ENCODE peak calls at places on chromosome 17, in seven cellular contexts. S is AG09309, A is thoracic aorta, W is fibroblast of villous mesenchyme, U is epithelial cell of esophagus, O is nephron progenitor cell, X is Calu3. D is an unnamed sample.
A peak's percentile ranks its signal among the peaks of the same experiment; 100 is the strongest.

GRCh38 chr17:74452841-74453661 is 13.4 kb upstream of the CD300A start:
- DNase-seq in S (no peak), A (no peak), W (no peak), U (no peak), O (peak; percentile 44), X (no peak), D (no peak)

GRCh38 chr17:15348030-15348429 is 6.6 kb upstream of the TEKT3 start:
- DNase-seq in S (no peak), A (no peak), W (peak; percentile 76), U (peak; percentile 31), O (no peak), X (no peak), D (no peak)

GRCh38 chr17:74738051-74738996 is 1.3 kb downstream of the RAB37 start:
- DNase-seq in S (no peak), A (no peak), W (no peak), U (no peak), O (no peak), X (no peak), D (peak; percentile 41)

GRCh38 chr17:80220709-80221215 is 535 bp downstream of the SLC26A11 start:
- DNase-seq in S (no peak), A (no peak), W (peak; percentile 15), U (no peak), O (peak; percentile 61), X (no peak), D (no peak)

GRCh38 chr17:80414508-80414802 is 512 bp upstream of the ENDOV start:
- DNase-seq in S (no peak), A (no peak), W (no peak), U (peak; percentile 17), O (no peak), X (peak; percentile 19), D (no peak)

GRCh38 chr17:29085223-29085622 is 42.3 kb downstream of the PIPOX start:
- DNase-seq in S (no peak), A (no peak), W (no peak), U (no peak), O (no peak), X (no peak), D (no peak)

GRCh38 chr17:81037783-81038733 is 3.1 kb downstream of the BAIAP2 start:
- DNase-seq in S (no peak), A (no peak), W (no peak), U (no peak), O (no peak), X (peak; percentile 22), D (no peak)

GRCh38 chr17:11391134-11391533 is 150.1 kb downstream of the SHISA6 start:
- DNase-seq in S (no peak), A (no peak), W (no peak), U (no peak), O (no peak), X (no peak), D (no peak)

GRCh38 chr17:69103557-69104233 is 38.0 kb downstream of the ABCA6 start:
- DNase-seq in S (no peak), A (no peak), W (no peak), U (no peak), O (no peak), X (no peak), D (no peak)

GRCh38 chr17:58411408-58411894 is 5.9 kb downstream of the RNF43 start:
- DNase-seq in S (no peak), A (no peak), W (no peak), U (peak; percentile 81), O (no peak), X (no peak), D (no peak)

GRCh38 chr17:73194514-73195222 is 1.8 kb downstream of the COG1 start:
- DNase-seq in S (peak; percentile 23), A (no peak), W (peak; percentile 53), U (peak; percentile 42), O (no peak), X (no peak), D (no peak)

GRCh38 chr17:57463103-57463885 is 207.0 kb downstream of the MSI2 start:
- DNase-seq in S (no peak), A (no peak), W (peak; percentile 51), U (peak; percentile 66), O (no peak), X (peak; percentile 58), D (peak; percentile 93)

GRCh38 chr17:33686171-33686570 is 393.1 kb upstream of the ASIC2 start:
- DNase-seq in S (no peak), A (no peak), W (no peak), U (no peak), O (peak; percentile 30), X (peak; percentile 26), D (no peak)

GRCh38 chr17:33687831-33688230 is 394.7 kb upstream of the ASIC2 start:
- DNase-seq in S (no peak), A (no peak), W (no peak), U (no peak), O (no peak), X (no peak), D (no peak)

GRCh38 chr17:33688771-33689170 is 395.7 kb upstream of the ASIC2 start:
- DNase-seq in S (no peak), A (no peak), W (no peak), U (no peak), O (no peak), X (no peak), D (no peak)

GRCh38 chr17:33684714-33685113 is 391.6 kb upstream of the ASIC2 start:
- DNase-seq in S (no peak), A (no peak), W (no peak), U (no peak), O (no peak), X (no peak), D (no peak)

DNA sequence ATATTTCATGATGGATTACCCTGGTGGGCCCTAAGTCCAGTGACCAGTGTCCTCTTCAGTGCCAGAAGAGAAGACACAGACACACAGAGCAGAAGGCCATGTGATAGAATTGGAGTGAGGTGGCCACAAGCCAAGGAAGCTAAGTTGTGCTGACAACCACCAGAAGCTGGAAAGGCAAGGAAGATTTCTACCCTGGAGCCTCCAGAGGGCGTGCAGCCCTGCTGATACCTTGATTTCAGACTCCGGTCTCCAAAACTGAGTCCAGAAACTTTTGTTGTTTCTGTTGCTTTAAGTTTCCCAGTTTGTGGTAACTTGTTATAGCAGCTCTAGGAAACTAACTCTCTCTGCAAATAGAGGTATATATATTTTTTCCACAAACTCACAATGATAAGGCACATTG is 396.6 kb upstream of the ASIC2 start:
- DNase-seq in S (no peak), A (no peak), W (no peak), U (no peak), O (no peak), X (no peak), D (no peak)
- TF ChIP-seq CTCF in S (no peak), A (no peak), W (peak; percentile 13), U (no peak), O (no peak), X (no peak), D (peak; percentile 29)

GRCh38 chr17:65102235-65102634 is 34.9 kb upstream of the RGS9 start:
- DNase-seq in S (no peak), A (no peak), W (no peak), U (no peak), O (no peak), X (no peak), D (no peak)
- TF ChIP-seq CTCF in S (no peak), A (no peak), W (no peak), U (no peak), O (no peak), X (no peak), D (no peak)

GRCh38 chr17:44384281-44384822 is 5.1 kb downstream of the ITGA2B start:
- DNase-seq in S (no peak), A (no peak), W (no peak), U (no peak), O (no peak), X (no peak), D (no peak)

GRCh38 chr17:44386182-44386525 is 3.3 kb downstream of the ITGA2B start:
- DNase-seq in S (no peak), A (no peak), W (no peak), U (no peak), O (no peak), X (no peak), D (no peak)

GRCh38 chr17:44384823-44385286 is 4.6 kb downstream of the ITGA2B start:
- DNase-seq in S (no peak), A (no peak), W (no peak), U (no peak), O (peak; percentile 56), X (no peak), D (no peak)

GRCh38 chr17:44383861-44384260 is 5.6 kb downstream of the ITGA2B start:
- DNase-seq in S (no peak), A (no peak), W (no peak), U (no peak), O (no peak), X (no peak), D (no peak)

DNA sequence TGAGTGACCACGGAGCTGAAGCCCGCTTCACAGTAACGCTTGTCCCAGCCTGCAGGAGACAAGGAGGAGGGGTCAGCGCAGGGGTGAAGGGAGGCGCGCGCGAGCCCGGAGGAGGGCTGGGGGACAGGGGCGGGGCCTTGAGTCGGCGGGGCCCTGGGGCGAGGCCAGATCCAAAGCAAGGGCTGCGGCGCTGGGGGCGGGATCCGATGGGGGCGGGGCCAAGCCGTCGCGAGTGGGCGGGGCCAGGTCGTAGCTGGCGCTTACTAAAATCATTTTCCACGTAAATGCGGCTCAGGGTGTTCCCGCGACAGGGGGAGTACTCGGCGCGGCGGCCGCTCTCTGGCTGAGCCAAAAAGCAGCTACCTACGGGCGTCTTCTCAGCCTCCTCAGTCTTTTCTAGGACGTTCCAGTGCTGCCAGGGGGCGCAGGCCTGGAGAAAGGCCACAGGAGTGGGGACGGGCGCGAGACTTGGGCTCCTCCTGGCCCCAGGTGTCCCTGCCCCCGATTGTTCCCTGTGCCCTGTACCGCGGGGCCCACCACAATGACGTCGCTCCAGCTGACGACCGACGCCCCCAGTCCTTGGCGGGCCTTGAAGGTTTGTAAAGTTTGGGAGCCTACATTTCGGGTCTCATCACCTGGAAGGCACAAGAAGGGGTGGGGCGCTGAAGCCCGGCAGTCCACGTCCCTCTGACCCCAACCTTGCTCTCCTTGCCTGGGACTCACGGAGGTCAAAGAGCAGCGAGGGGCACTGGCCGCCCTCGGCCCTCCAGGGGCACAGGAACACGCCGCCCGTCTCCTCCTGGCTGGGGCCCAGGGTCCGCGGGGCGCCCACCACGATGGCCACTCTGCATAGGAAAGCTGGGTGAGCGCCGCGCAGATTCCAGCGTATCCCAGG is 3.9 kb downstream of the ITGA2B start:
- DNase-seq in S (no peak), A (no peak), W (peak; percentile 83), U (peak; percentile 76), O (peak; percentile 96), X (peak; percentile 91), D (no peak)
- TF ChIP-seq CTCF in S (no peak), A (no peak), W (peak; percentile 17), U (no peak), O (no peak), X (no peak), D (peak; percentile 28)

GRCh38 chr17:54901230-54901847 is 687 bp downstream of the TOM1L1 start:
- DNase-seq in S (peak; percentile 17), A (no peak), W (peak; percentile 66), U (peak; percentile 94), O (no peak), X (peak; percentile 2), D (no peak)

GRCh38 chr17:54899201-54899600 is 1.5 kb upstream of the TOM1L1 start:
- DNase-seq in S (no peak), A (no peak), W (no peak), U (no peak), O (no peak), X (no peak), D (no peak)

GRCh38 chr17:54902017-54902416 is 1.4 kb downstream of the TOM1L1 start:
- DNase-seq in S (no peak), A (no peak), W (no peak), U (no peak), O (no peak), X (no peak), D (no peak)

GRCh38 chr17:54899721-54900456 is 763 bp upstream of the TOM1L1 start:
- DNase-seq in S (no peak), A (no peak), W (no peak), U (no peak), O (peak; percentile 6), X (peak; percentile 0), D (no peak)

GRCh38 chr17:54900457-54901229 is at the start of gene TOM1L1:
- DNase-seq in S (no peak), A (peak; percentile 9), W (peak; percentile 68), U (peak; percentile 90), O (peak; percentile 82), X (peak; percentile 84), D (no peak)
- TF ChIP-seq CTCF in S (no peak), A (peak; percentile 19), W (no peak), U (no peak), O (no peak), X (no peak), D (no peak)